ENCODE peak calls at places on chromosomes 12 and 14, in four cellular contexts. R is A549, L is K562, O is HepG2. X is an unnamed sample.

GRCh38 chr12:97368462-97369150 is 94.0 kb upstream of the RMST start:
- DNase-seq in R (no peak), O (peak), L (no peak), X (peak)

GRCh38 chr12:718756-719138 is 33.6 kb upstream of the WNK1 start:
- DNase-seq in L (no peak), R (no peak), O (no peak), X (no peak)

GRCh38 chr14:73784988-73785313 is 66.7 kb upstream of the PTGR2 start:
- DNase-seq in L (no peak), O (no peak), R (no peak), X (no peak)

GRCh38 chr14:36524220-36524837 is 4.3 kb upstream of the NKX2-1 start:
- DNase-seq in R (no peak), O (no peak), L (no peak), X (peak)

GRCh38 chr14:98950356-98950895 is 321.6 kb downstream of the BCL11B start:
- DNase-seq in R (no peak), L (no peak), O (no peak), X (no peak)

GRCh38 chr12:106080111-106080732 is 58.5 kb downstream of the NUAK1 start:
- DNase-seq in L (no peak), R (no peak), O (no peak), X (no peak)

GRCh38 chr12:109538191-109538863 is 35.0 kb downstream of the MMAB start:
- DNase-seq in L (no peak), R (no peak), O (no peak), X (no peak)

GRCh38 chr12:121799175-121799841 is 4.5 kb upstream of the SETD1B start:
- DNase-seq in R (peak), O (peak), L (peak), X (no peak)

GRCh38 chr12:80472912-80473500 is 29.0 kb downstream of the PTPRQ start:
- DNase-seq in L (no peak), O (peak), R (peak), X (peak)

GRCh38 chr14:27184371-27184901 is 586.6 kb upstream of the NOVA1 start:
- DNase-seq in R (no peak), O (no peak), L (no peak), X (no peak)

GRCh38 chr12:12190087-12190809 is 76.6 kb downstream of the LRP6 start:
- DNase-seq in O (no peak), L (peak), R (no peak), X (no peak)

GRCh38 chr12:117046861-117047530 is 52.2 kb downstream of the TESC start:
- DNase-seq in O (no peak), R (no peak), L (no peak), X (no peak)

GRCh38 chr12:71755146-71755892 is 656 bp downstream of the RAB21 start:
- DNase-seq in O (peak), R (peak), L (no peak), X (no peak)

GRCh38 chr12:43221216-43221615 is 330.8 kb downstream of the ADAMTS20 start:
- DNase-seq in O (no peak), R (no peak), L (no peak), X (peak)

GRCh38 chr12:21300632-21301031 is 34.1 kb downstream of the SLCO1A2 start:
- DNase-seq in L (no peak), O (no peak), R (no peak), X (no peak)

GRCh38 chr12:105916698-105917059 is 222.1 kb downstream of the NUAK1 start:
- DNase-seq in R (no peak), O (no peak), L (no peak), X (no peak)

GRCh38 chr12:47277972-47278448 is 198.3 kb upstream of the AMIGO2 start:
- DNase-seq in O (no peak), R (peak), L (peak), X (no peak)

GRCh38 chr14:90489306-90489705 is 92.5 kb downstream of the CALM1 start:
- DNase-seq in O (no peak), R (no peak), L (no peak), X (no peak)

GRCh38 chr14:61517861-61518802 is 177.2 kb upstream of the HIF1A start:
- DNase-seq in R (no peak), L (no peak), O (peak), X (no peak)

GRCh38 chr14:74882103-74882920 is 596 bp downstream of the DLST start:
- DNase-seq in O (no peak), L (no peak), R (peak), X (no peak)

GRCh38 chr12:109612975-109613502 is 39.4 kb downstream of the MVK start:
- DNase-seq in O (peak), R (peak), L (peak), X (peak)

GRCh38 chr14:21090194-21090939 is 8.1 kb downstream of the ZNF219 start:
- DNase-seq in R (peak), O (no peak), L (peak), X (peak)

GRCh38 chr12:45730842-45731336 is 1.4 kb downstream of the ARID2 start:
- DNase-seq in R (no peak), L (no peak), O (peak), X (no peak)
- TF ChIP-seq HMGXB4 in R (no peak), L (no peak), O (no peak), X (no peak)

GRCh38 chr12:70049596-70050360 is 193.5 kb upstream of the CNOT2 start:
- DNase-seq in L (no peak), R (no peak), O (no peak), X (no peak)

GRCh38 chr12:70052476-70052875 is 190.8 kb upstream of the CNOT2 start:
- DNase-seq in O (no peak), L (no peak), R (no peak), X (no peak)

GRCh38 chr12:70048521-70049245 is 194.6 kb upstream of the CNOT2 start:
- DNase-seq in R (no peak), L (no peak), O (no peak), X (no peak)

GRCh38 chr12:70052931-70053497 is 190.2 kb upstream of the CNOT2 start:
- DNase-seq in R (peak), L (peak), O (peak), X (no peak)
- TF ChIP-seq HMGXB4 in R (no peak), L (no peak), O (no peak), X (no peak)

GRCh38 chr12:79000501-79000900 is 135.9 kb downstream of the SYT1 start:
- DNase-seq in R (no peak), O (no peak), L (no peak), X (no peak)
- TF ChIP-seq HMGXB4 in R (no peak), O (no peak), L (no peak), X (no peak)

GRCh38 chr12:58741226-58741625 is 179.1 kb downstream of the LRIG3 start:
- DNase-seq in O (no peak), R (no peak), L (no peak), X (no peak)
- TF ChIP-seq HMGXB4 in O (no peak), R (no peak), L (no peak), X (no peak)

GRCh38 chr14:68632591-68632895 is 160.3 kb downstream of the ZFP36L1 start:
- DNase-seq in L (no peak), O (no peak), R (no peak), X (no peak)

GRCh38 chr14:68634874-68635601 is 157.8 kb downstream of the ZFP36L1 start:
- DNase-seq in L (no peak), O (no peak), R (no peak), X (no peak)

GRCh38 chr14:68631691-68632590 is 160.9 kb downstream of the ZFP36L1 start:
- DNase-seq in R (no peak), O (no peak), L (no peak), X (no peak)

GRCh38 chr14:68634346-68634745 is 158.5 kb downstream of the ZFP36L1 start:
- DNase-seq in R (no peak), O (no peak), L (no peak), X (no peak)

GRCh38 chr14:68633131-68633991 is 159.5 kb downstream of the ZFP36L1 start:
- DNase-seq in R (no peak), O (no peak), L (no peak), X (no peak)
- TF ChIP-seq HMGXB4 in R (no peak), O (no peak), L (no peak), X (no peak)

GRCh38 chr12:52742196-52742580 is 35.0 kb downstream of the KRT76 start:
- DNase-seq in O (no peak), L (no peak), R (no peak), X (no peak)

GRCh38 chr12:52740591-52740990 is 36.6 kb downstream of the KRT76 start:
- DNase-seq in L (no peak), O (no peak), R (no peak), X (no peak)

GRCh38 chr12:52742822-52743457 is 34.2 kb downstream of the KRT76 start:
- DNase-seq in R (no peak), O (no peak), L (no peak), X (no peak)

GRCh38 chr12:52741378-52742195 is 35.6 kb downstream of the KRT76 start:
- DNase-seq in R (peak), O (peak), L (peak), X (peak)

DNA sequence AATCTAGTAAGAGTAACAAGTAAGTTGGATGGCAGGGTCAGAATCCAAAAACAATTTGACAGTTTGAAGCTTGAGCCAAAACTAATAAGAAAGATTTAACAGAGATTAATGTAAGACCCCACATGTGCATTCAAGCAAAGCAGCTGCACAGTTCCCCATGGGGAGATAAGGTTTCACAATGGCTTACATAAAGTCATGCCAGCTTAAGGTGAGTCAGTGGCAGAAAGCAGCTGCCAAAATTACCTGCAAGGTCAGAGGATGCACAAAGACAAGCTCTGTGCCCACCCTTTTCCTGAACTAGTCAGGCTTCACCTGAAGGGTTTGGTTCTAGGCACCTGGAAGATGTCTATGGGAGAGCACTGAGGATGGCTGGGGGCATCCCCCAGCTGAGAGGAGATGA is 36.6 kb upstream of the KRT77 start:
- DNase-seq in R (no peak), L (no peak), O (no peak), X (no peak)
- TF ChIP-seq HMGXB4 in R (no peak), L (no peak), O (no peak), X (no peak)

GRCh38 chr14:22613091-22613695 is 15.1 kb downstream of the ABHD4 start:
- DNase-seq in O (no peak), L (no peak), R (no peak), X (no peak)
- TF ChIP-seq HMGXB4 in O (no peak), L (no peak), R (no peak), X (no peak)

GRCh38 chr12:17301544-17301943 is 695.6 kb upstream of the LMO3 start:
- DNase-seq in R (no peak), L (no peak), O (no peak), X (peak)
- TF ChIP-seq HMGXB4 in R (no peak), L (no peak), O (no peak), X (no peak)